ENCODE peak calls at places on chromosomes 12 and 14, in four cellular contexts. D is stimulated activated CD8-positive, alpha-beta memory T cell treated with anti-CD3 and anti-CD28 coated beads, Interleukin-4, amount 100 ng/mL, for 1 hour; N is tibial artery; B is SK-N-DZ. H is an unnamed sample.

GRCh38 chr14:76955575-76956252 is 72.8 kb downstream of the IRF2BPL start:
- DNase-seq in N (no peak), D (no peak), B (peak; percentile 52), H (no peak)

GRCh38 chr14:26281280-26281998 is 316.4 kb downstream of the NOVA1 start:
- DNase-seq in B (no peak), D (no peak), N (no peak), H (no peak)

GRCh38 chr12:47282206-47282605 is 202.4 kb upstream of the AMIGO2 start:
- DNase-seq in N (no peak), B (no peak), D (no peak), H (no peak)

GRCh38 chr12:111838353-111838752 is 3.7 kb upstream of the MAPKAPK5 start:
- DNase-seq in N (no peak), D (no peak), B (no peak), H (no peak)

GRCh38 chr12:92602930-92603623 is 99.7 kb upstream of the PLEKHG7 start:
- DNase-seq in N (no peak), D (no peak), B (no peak), H (no peak)

GRCh38 chr12:26566670-26567069 is 266.3 kb downstream of the ITPR2 start:
- DNase-seq in N (no peak), B (no peak), D (no peak), H (no peak)

GRCh38 chr14:50497351-50497750 is 35.0 kb downstream of the MAP4K5 start:
- DNase-seq in B (no peak), D (no peak), N (no peak), H (no peak)

GRCh38 chr14:105299654-105300541 is 903 bp downstream of the BRF1 start:
- DNase-seq in N (no peak), D (no peak), B (no peak), H (no peak)

GRCh38 chr14:52692248-52692962 is 3.0 kb downstream of the ERO1A start:
- DNase-seq in B (no peak), N (no peak), D (no peak), H (no peak)

GRCh38 chr12:119957135-119957534 is 31.9 kb upstream of the BICDL1 start:
- DNase-seq in D (no peak), B (no peak), N (no peak), H (no peak)

GRCh38 chr14:64870160-64870559 is 9.5 kb downstream of the SPTB start:
- DNase-seq in N (no peak), B (no peak), D (no peak), H (no peak)

GRCh38 chr14:22977684-22978486 is 4.5 kb downstream of the AJUBA start:
- DNase-seq in D (no peak), B (no peak), N (peak; percentile 76), H (no peak)

GRCh38 chr12:123916729-123917128 is 55.9 kb downstream of the CCDC92 start:
- DNase-seq in N (no peak), B (no peak), D (peak; percentile 29), H (no peak)

GRCh38 chr12:57576613-57577160 is 14.3 kb upstream of the PIP4K2C start:
- DNase-seq in N (no peak), D (no peak), B (no peak), H (no peak)

GRCh38 chr12:113050808-113051207 is 5.7 kb upstream of the DTX1 start:
- DNase-seq in B (no peak), N (no peak), D (no peak), H (no peak)

GRCh38 chr12:26011099-26011498 is 52.6 kb downstream of the RASSF8 start:
- DNase-seq in N (no peak), D (no peak), B (no peak), H (no peak)

GRCh38 chr14:35506927-35507326 is 27.0 kb upstream of the INSM2 start:
- DNase-seq in B (no peak), N (no peak), D (no peak), H (no peak)

GRCh38 chr14:71863049-71863448 is 69.2 kb upstream of the RGS6 start:
- DNase-seq in B (no peak), N (no peak), D (no peak), H (no peak)

GRCh38 chr12:62983594-62983993 is 48.6 kb upstream of the PPM1H start:
- DNase-seq in B (no peak), D (no peak), N (no peak), H (peak; percentile 10)

GRCh38 chr12:22163594-22163993 is 117.6 kb downstream of the CMAS start:
- DNase-seq in B (no peak), N (no peak), D (no peak), H (no peak)

GRCh38 chr14:87286826-87287225 is 706.2 kb downstream of the GALC start:
- DNase-seq in N (no peak), D (no peak), B (no peak), H (no peak)

GRCh38 chr12:64670856-64671639 is 60.8 kb downstream of the RASSF3 start:
- DNase-seq in B (no peak), D (no peak), N (no peak), H (no peak)

GRCh38 chr12:48795550-48796455 is 6.9 kb upstream of the ADCY6 start:
- DNase-seq in D (no peak), N (peak; percentile 83), B (peak; percentile 81), H (peak; percentile 43)

GRCh38 chr14:81122326-81122725 is 98.4 kb downstream of the GTF2A1 start:
- DNase-seq in B (no peak), N (no peak), D (no peak), H (no peak)

GRCh38 chr12:75960086-75960910 is 71.3 kb downstream of the PHLDA1 start:
- DNase-seq in B (no peak), N (no peak), D (no peak), H (peak; percentile 40)